ENCODE peak calls at places on chromosomes 2 and 18, in five cellular contexts. One of them, this sample, is unnamed.

GRCh38 chr2:119290859-119291587 is 67.4 kb downstream of the STEAP3 start:
- DNase-seq in stomach: peak
- DNase-seq in K562: peak
- DNase-seq in GM12891: no peak
- DNase-seq in prostate gland: peak
- DNase-seq in this sample: peak

GRCh38 chr2:158923180-158923594 is 45.3 kb upstream of the TANC1 start:
- DNase-seq in stomach: no peak
- DNase-seq in K562: no peak
- DNase-seq in GM12891: no peak
- DNase-seq in prostate gland: no peak
- DNase-seq in this sample: no peak

GRCh38 chr2:155308367-155309009 is 610.0 kb downstream of the KCNJ3 start:
- DNase-seq in stomach: no peak
- DNase-seq in K562: no peak
- DNase-seq in GM12891: no peak
- DNase-seq in prostate gland: peak
- DNase-seq in this sample: no peak

GRCh38 chr2:168565112-168565511 is 109.0 kb downstream of the CERS6 start:
- DNase-seq in stomach: no peak
- DNase-seq in K562: no peak
- DNase-seq in GM12891: no peak
- DNase-seq in prostate gland: peak
- DNase-seq in this sample: peak

GRCh38 chr2:96470636-96471035 is 34.5 kb downstream of the NEURL3 start:
- DNase-seq in stomach: peak
- DNase-seq in K562: peak
- DNase-seq in GM12891: peak
- DNase-seq in prostate gland: no peak
- DNase-seq in this sample: no peak

GRCh38 chr2:216355738-216356137 is 16.5 kb downstream of the MARCHF4 start:
- DNase-seq in stomach: no peak
- DNase-seq in K562: no peak
- DNase-seq in GM12891: no peak
- DNase-seq in prostate gland: no peak
- DNase-seq in this sample: no peak

GRCh38 chr2:227862227-227862740 is 9.1 kb upstream of the DAW1 start:
- DNase-seq in stomach: peak
- DNase-seq in K562: peak
- DNase-seq in GM12891: peak
- DNase-seq in prostate gland: peak
- DNase-seq in this sample: no peak

GRCh38 chr2:56133931-56134629 is 49.7 kb upstream of the CCDC85A start:
- DNase-seq in stomach: no peak
- DNase-seq in K562: peak
- DNase-seq in GM12891: no peak
- DNase-seq in prostate gland: no peak
- DNase-seq in this sample: no peak

GRCh38 chr2:25895046-25895445 is 16.8 kb upstream of the ASXL2 start:
- DNase-seq in stomach: no peak
- DNase-seq in K562: no peak
- DNase-seq in GM12891: no peak
- DNase-seq in prostate gland: no peak
- DNase-seq in this sample: no peak

GRCh38 chr2:880201-880970 is 70.3 kb upstream of the SNTG2 start:
- DNase-seq in stomach: no peak
- DNase-seq in K562: no peak
- DNase-seq in GM12891: no peak
- DNase-seq in prostate gland: no peak
- DNase-seq in this sample: no peak

GRCh38 chr2:214127178-214127970 is 283.5 kb upstream of the VWC2L start:
- DNase-seq in stomach: no peak
- DNase-seq in K562: no peak
- DNase-seq in GM12891: no peak
- DNase-seq in prostate gland: no peak
- DNase-seq in this sample: no peak

GRCh38 chr2:132670961-132671781 is 1.2 kb upstream of the LYPD1 start:
- DNase-seq in stomach: no peak
- DNase-seq in K562: no peak
- DNase-seq in GM12891: no peak
- DNase-seq in prostate gland: no peak
- DNase-seq in this sample: peak

GRCh38 chr2:178386951-178387602 is 63.9 kb downstream of the PRKRA start:
- DNase-seq in stomach: no peak
- DNase-seq in K562: no peak
- DNase-seq in GM12891: no peak
- DNase-seq in prostate gland: no peak
- DNase-seq in this sample: no peak

GRCh38 chr2:79437416-79438281 is 75.2 kb upstream of the CTNNA2 start:
- DNase-seq in stomach: no peak
- DNase-seq in K562: no peak
- DNase-seq in GM12891: no peak
- DNase-seq in prostate gland: no peak
- DNase-seq in this sample: peak

GRCh38 chr18:45231606-45232005 is 383.7 kb upstream of the SLC14A2 start:
- DNase-seq in stomach: no peak
- DNase-seq in K562: no peak
- DNase-seq in GM12891: no peak
- DNase-seq in prostate gland: no peak
- DNase-seq in this sample: no peak

GRCh38 chr18:57759650-57760049 is 43.5 kb downstream of the ATP8B1 start:
- DNase-seq in stomach: no peak
- DNase-seq in K562: no peak
- DNase-seq in GM12891: no peak
- DNase-seq in prostate gland: no peak
- DNase-seq in this sample: no peak

GRCh38 chr18:57749604-57749970 is 53.5 kb downstream of the ATP8B1 start:
- DNase-seq in stomach: no peak
- DNase-seq in K562: no peak
- DNase-seq in GM12891: no peak
- DNase-seq in prostate gland: no peak
- DNase-seq in this sample: no peak

GRCh38 chr18:57753063-57753462 is 50.1 kb downstream of the ATP8B1 start:
- DNase-seq in stomach: no peak
- DNase-seq in K562: no peak
- DNase-seq in GM12891: no peak
- DNase-seq in prostate gland: no peak
- DNase-seq in this sample: no peak

GRCh38 chr18:57755473-57756067 is 47.5 kb downstream of the ATP8B1 start:
- DNase-seq in stomach: no peak
- DNase-seq in K562: no peak
- DNase-seq in GM12891: no peak
- DNase-seq in prostate gland: no peak
- DNase-seq in this sample: no peak

GRCh38 chr18:57754577-57755330 is 48.4 kb downstream of the ATP8B1 start:
- DNase-seq in stomach: no peak
- DNase-seq in K562: no peak
- DNase-seq in GM12891: no peak
- DNase-seq in prostate gland: no peak
- DNase-seq in this sample: no peak
- TF ChIP-seq POLR2A in stomach: no peak
- TF ChIP-seq POLR2A in K562: no peak
- TF ChIP-seq POLR2A in GM12891: no peak
- TF ChIP-seq POLR2A in prostate gland: no peak
- TF ChIP-seq POLR2A in this sample: no peak

DNA sequence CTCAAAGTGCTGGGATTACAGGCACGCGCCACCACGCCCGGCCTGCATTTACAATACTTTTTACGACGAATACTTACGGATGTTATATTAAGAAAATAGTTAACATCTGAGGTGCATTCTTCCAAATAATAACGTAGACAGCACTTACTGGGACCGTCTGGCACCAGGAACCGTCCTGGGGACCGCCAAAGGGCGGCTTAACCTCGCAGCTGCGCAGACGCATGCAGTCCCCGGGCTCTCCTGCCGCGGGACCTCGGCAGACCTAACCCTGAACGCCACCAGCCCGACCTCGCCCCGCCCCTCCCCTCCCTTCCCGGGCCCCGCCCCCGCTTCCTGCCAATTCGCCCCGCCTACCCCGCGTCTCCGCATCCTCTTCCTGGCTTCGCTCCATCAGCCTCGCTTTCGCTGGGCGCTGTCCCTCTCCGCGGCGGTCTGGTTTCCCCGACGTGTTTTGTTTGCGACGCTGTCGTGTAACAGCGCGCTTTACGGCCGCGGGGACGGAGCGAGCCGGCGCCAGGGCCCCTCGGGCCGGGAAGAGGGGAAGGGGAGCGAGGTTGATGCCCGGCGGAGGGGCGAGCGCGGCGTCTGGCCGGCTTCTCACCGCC is at the start of gene CNOT11:
- DNase-seq in stomach: peak
- DNase-seq in K562: peak
- DNase-seq in GM12891: peak
- DNase-seq in prostate gland: peak
- DNase-seq in this sample: peak
- TF ChIP-seq POLR2A in stomach: peak
- TF ChIP-seq POLR2A in K562: peak
- TF ChIP-seq POLR2A in GM12891: peak
- TF ChIP-seq POLR2A in prostate gland: peak
- TF ChIP-seq POLR2A in this sample: peak

GRCh38 chr2:67216103-67216502 is 181.0 kb upstream of the ETAA1 start:
- DNase-seq in stomach: no peak
- DNase-seq in K562: no peak
- DNase-seq in GM12891: no peak
- DNase-seq in prostate gland: no peak
- DNase-seq in this sample: no peak

GRCh38 chr2:67215636-67216035 is 181.5 kb upstream of the ETAA1 start:
- DNase-seq in stomach: no peak
- DNase-seq in K562: no peak
- DNase-seq in GM12891: no peak
- DNase-seq in prostate gland: no peak
- DNase-seq in this sample: no peak

GRCh38 chr2:67213677-67214402 is 183.3 kb upstream of the ETAA1 start:
- DNase-seq in stomach: no peak
- DNase-seq in K562: no peak
- DNase-seq in GM12891: no peak
- DNase-seq in prostate gland: no peak
- DNase-seq in this sample: no peak

GRCh38 chr2:67214585-67215184 is 182.4 kb upstream of the ETAA1 start:
- DNase-seq in stomach: no peak
- DNase-seq in K562: no peak
- DNase-seq in GM12891: no peak
- DNase-seq in prostate gland: no peak
- DNase-seq in this sample: no peak

GRCh38 chr2:67215214-67215613 is 181.9 kb upstream of the ETAA1 start:
- DNase-seq in stomach: peak
- DNase-seq in K562: peak
- DNase-seq in GM12891: no peak
- DNase-seq in prostate gland: no peak
- DNase-seq in this sample: no peak
- TF ChIP-seq POLR2A in stomach: no peak
- TF ChIP-seq POLR2A in K562: no peak
- TF ChIP-seq POLR2A in GM12891: no peak
- TF ChIP-seq POLR2A in prostate gland: no peak
- TF ChIP-seq POLR2A in this sample: no peak

GRCh38 chr2:221572180-221572820 is at the start of gene EPHA4:
- DNase-seq in stomach: peak
- DNase-seq in K562: peak
- DNase-seq in GM12891: peak
- DNase-seq in prostate gland: peak
- DNase-seq in this sample: peak
- TF ChIP-seq POLR2A in stomach: no peak
- TF ChIP-seq POLR2A in K562: no peak
- TF ChIP-seq POLR2A in GM12891: no peak
- TF ChIP-seq POLR2A in prostate gland: peak
- TF ChIP-seq POLR2A in this sample: peak

GRCh38 chr2:85741811-85742507 is 11.8 kb upstream of the ATOH8 start:
- DNase-seq in stomach: peak
- DNase-seq in K562: no peak
- DNase-seq in GM12891: no peak
- DNase-seq in prostate gland: peak
- DNase-seq in this sample: no peak
- TF ChIP-seq POLR2A in stomach: no peak
- TF ChIP-seq POLR2A in K562: no peak
- TF ChIP-seq POLR2A in GM12891: no peak
- TF ChIP-seq POLR2A in prostate gland: peak
- TF ChIP-seq POLR2A in this sample: no peak

GRCh38 chr2:98795903-98796676 is 65.2 kb upstream of the MGAT4A start:
- DNase-seq in stomach: no peak
- DNase-seq in K562: no peak
- DNase-seq in GM12891: no peak
- DNase-seq in prostate gland: no peak
- DNase-seq in this sample: no peak
- TF ChIP-seq POLR2A in stomach: no peak
- TF ChIP-seq POLR2A in K562: no peak
- TF ChIP-seq POLR2A in GM12891: no peak
- TF ChIP-seq POLR2A in prostate gland: no peak
- TF ChIP-seq POLR2A in this sample: no peak

GRCh38 chr18:79395761-79396404 is at the start of gene NFATC1:
- DNase-seq in stomach: peak
- DNase-seq in K562: peak
- DNase-seq in GM12891: no peak
- DNase-seq in prostate gland: peak
- DNase-seq in this sample: peak
- TF ChIP-seq POLR2A in stomach: no peak
- TF ChIP-seq POLR2A in K562: no peak
- TF ChIP-seq POLR2A in GM12891: no peak
- TF ChIP-seq POLR2A in prostate gland: peak
- TF ChIP-seq POLR2A in this sample: no peak

GRCh38 chr2:231460073-231460861 is 4.0 kb downstream of the NCL start:
- DNase-seq in stomach: no peak
- DNase-seq in K562: no peak
- DNase-seq in GM12891: no peak
- DNase-seq in prostate gland: no peak
- DNase-seq in this sample: no peak

GRCh38 chr2:231458368-231458767 is 5.9 kb downstream of the NCL start:
- DNase-seq in stomach: no peak
- DNase-seq in K562: no peak
- DNase-seq in GM12891: no peak
- DNase-seq in prostate gland: no peak
- DNase-seq in this sample: no peak

GRCh38 chr2:231462729-231463465 is 1.4 kb downstream of the NCL start:
- DNase-seq in stomach: no peak
- DNase-seq in K562: no peak
- DNase-seq in GM12891: no peak
- DNase-seq in prostate gland: no peak
- DNase-seq in this sample: no peak

GRCh38 chr2:231463698-231464575 is at the start of gene NCL:
- DNase-seq in stomach: peak
- DNase-seq in K562: peak
- DNase-seq in GM12891: peak
- DNase-seq in prostate gland: peak
- DNase-seq in this sample: peak

GRCh38 chr2:231461516-231461971 is 2.7 kb downstream of the NCL start:
- DNase-seq in stomach: no peak
- DNase-seq in K562: no peak
- DNase-seq in GM12891: no peak
- DNase-seq in prostate gland: no peak
- DNase-seq in this sample: no peak
- TF ChIP-seq POLR2A in stomach: no peak
- TF ChIP-seq POLR2A in K562: peak
- TF ChIP-seq POLR2A in GM12891: peak
- TF ChIP-seq POLR2A in prostate gland: no peak
- TF ChIP-seq POLR2A in this sample: no peak